ENCODE peak calls at places on chromosomes 2 and 18, in nine cellular contexts. L, Y, R, D, Z, P, U, Q and J are unnamed samples.
A peak's percentile ranks its signal among the peaks of the same experiment; 100 is the strongest.

GRCh38 chr18:10926565-10927194 is 222.7 kb downstream of the PIEZO2 start:
- DNase-seq in Y (no peak), U (no peak), L (no peak), R (no peak), P (no peak), Q (no peak), D (no peak), Z (no peak), J (no peak)

GRCh38 chr18:34158881-34159690 is 65.6 kb downstream of the NOL4 start:
- DNase-seq in R (no peak), L (peak; percentile 93), P (peak; percentile 37), Z (no peak), Y (no peak), Q (peak; percentile 94), D (no peak), U (no peak), J (no peak)

GRCh38 chr2:233349005-233349998 is 5.0 kb upstream of the DGKD start:
- DNase-seq in R (no peak), Z (no peak), Y (no peak), L (no peak), P (peak; percentile 92), U (no peak), D (no peak), Q (no peak), J (peak; percentile 93)

GRCh38 chr18:5895886-5896740 is 791 bp upstream of the TMEM200C start:
- DNase-seq in Q (peak; percentile 67), D (no peak), U (no peak), R (no peak), Z (peak; percentile 24), L (no peak), Y (no peak), P (peak; percentile 48), J (peak; percentile 39)

GRCh38 chr18:9918016-9918680 is 4.3 kb downstream of the VAPA start:
- DNase-seq in U (no peak), Y (no peak), R (no peak), P (no peak), D (no peak), Q (no peak), L (no peak), Z (no peak), J (no peak)

GRCh38 chr2:185181901-185182300 is 556.7 kb upstream of the FSIP2 start:
- DNase-seq in Z (peak; percentile 18), L (no peak), R (no peak), U (no peak), D (no peak), Q (no peak), Y (no peak), P (no peak), J (no peak)

GRCh38 chr2:173649527-173650219 is 295.0 kb downstream of the CDCA7 start:
- DNase-seq in Q (no peak), U (no peak), Y (no peak), Z (no peak), D (no peak), L (no peak), P (peak; percentile 50), R (no peak), J (peak; percentile 49)

GRCh38 chr2:64634338-64635267 is 19.1 kb downstream of the SERTAD2 start:
- DNase-seq in P (peak; percentile 51), R (no peak), D (no peak), Y (no peak), Q (no peak), Z (no peak), U (no peak), L (no peak), J (no peak)

GRCh38 chr2:64586883-64587481 is 62.9 kb downstream of the AFTPH start:
- DNase-seq in P (no peak), U (no peak), Z (peak; percentile 60), D (peak; percentile 57), Y (no peak), Q (peak; percentile 58), R (no peak), L (no peak), J (no peak)

GRCh38 chr18:12038082-12038660 is 55.5 kb upstream of the ANKRD62 start:
- DNase-seq in R (no peak), D (no peak), Z (no peak), L (no peak), U (no peak), P (no peak), Q (peak; percentile 16), Y (no peak), J (no peak)

GRCh38 chr2:45821558-45822271 is 170.2 kb downstream of the PRKCE start:
- DNase-seq in U (no peak), Z (peak; percentile 19), Y (no peak), Q (no peak), D (no peak), L (no peak), R (no peak), P (peak; percentile 86), J (peak; percentile 69)

GRCh38 chr18:22827741-22828140 is 105.4 kb upstream of the RBBP8 start:
- DNase-seq in P (no peak), Q (no peak), Y (no peak), L (no peak), R (no peak), D (no peak), Z (no peak), U (no peak), J (no peak)

GRCh38 chr2:228700638-228701037 is 519.2 kb upstream of the SPHKAP start:
- DNase-seq in U (no peak), Y (no peak), R (no peak), P (no peak), L (no peak), D (no peak), Q (no peak), Z (no peak), J (no peak)

GRCh38 chr2:234116050-234116449 is 65.5 kb downstream of the SPP2 start:
- DNase-seq in U (no peak), L (no peak), Q (no peak), Z (no peak), D (no peak), P (no peak), Y (no peak), R (no peak), J (no peak)

GRCh38 chr2:190837417-190837816 is 43.2 kb upstream of the GLS start:
- DNase-seq in P (no peak), Y (no peak), Q (no peak), R (no peak), U (no peak), D (no peak), Z (no peak), L (no peak), J (no peak)

GRCh38 chr2:216015722-216016464 is 2.5 kb upstream of the MREG start:
- DNase-seq in D (no peak), Z (no peak), R (no peak), Y (no peak), L (no peak), U (no peak), P (no peak), Q (no peak), J (no peak)

GRCh38 chr18:78073275-78073674 is 823.6 kb downstream of the GALR1 start:
- DNase-seq in Z (no peak), P (no peak), L (no peak), U (no peak), D (no peak), Q (peak; percentile 13), Y (no peak), R (no peak), J (no peak)

GRCh38 chr2:235496239-235496621 is 2.4 kb downstream of the AGAP1 start:
- DNase-seq in U (no peak), L (no peak), D (no peak), Q (peak; percentile 77), Y (no peak), P (no peak), Z (no peak), R (no peak), J (no peak)